ENCODE peak calls at places on chromosomes 3 and 15, in four cellular contexts. M is neural progenitor cell, X is NCI-H510A, R is astrocyte of the hippocampus. H is an unnamed sample.

GRCh38 chr3:62587579-62588031 is 214.3 kb upstream of the FEZF2 start:
- DNase-seq in R (peak), X (no peak), M (no peak), H (peak)

GRCh38 chr15:62404194-62404985 is 239.3 kb upstream of the C2CD4B start:
- DNase-seq in R (no peak), M (no peak), X (no peak), H (no peak)

GRCh38 chr3:145017959-145018358 is 1046.3 kb downstream of the DIPK2A start:
- DNase-seq in R (peak), M (no peak), X (no peak), H (peak)

GRCh38 chr3:58585005-58585786 is 8.0 kb upstream of the FAM107A start:
- DNase-seq in X (peak), R (peak), M (peak), H (peak)

GRCh38 chr3:79461129-79461792 is 306.5 kb downstream of the ROBO1 start:
- DNase-seq in M (no peak), X (no peak), R (peak), H (no peak)

GRCh38 chr3:9767418-9767817 is 2.3 kb downstream of the CAMK1 start:
- DNase-seq in M (no peak), X (no peak), R (no peak), H (no peak)

GRCh38 chr3:190983875-190984274 is 121.4 kb upstream of the GMNC start:
- DNase-seq in M (no peak), R (no peak), X (no peak), H (no peak)

GRCh38 chr3:8603115-8603710 is 41.4 kb downstream of the SSUH2 start:
- DNase-seq in M (no peak), R (no peak), X (no peak), H (no peak)

GRCh38 chr3:149215474-149215873 is 6.2 kb downstream of the CP start:
- DNase-seq in R (peak), X (no peak), M (peak), H (peak)

GRCh38 chr3:116000315-116000714 is 377.0 kb downstream of the GAP43 start:
- DNase-seq in M (no peak), X (no peak), R (peak), H (peak)

GRCh38 chr3:73669268-73669667 is 44.5 kb upstream of the PDZRN3 start:
- DNase-seq in M (no peak), X (no peak), R (no peak), H (no peak)

GRCh38 chr3:187186801-187187421 is 10.4 kb upstream of the RTP1 start:
- DNase-seq in M (no peak), X (no peak), R (peak), H (peak)

GRCh38 chr3:173911446-173911845 is 513.9 kb downstream of the NLGN1 start:
- DNase-seq in R (peak), X (no peak), M (no peak), H (no peak)

GRCh38 chr3:57943525-57944312 is 64.5 kb upstream of the FLNB start:
- DNase-seq in M (no peak), X (no peak), R (no peak), H (no peak)

GRCh38 chr3:49120096-49120437 is 556 bp downstream of the USP19 start:
- DNase-seq in M (no peak), R (peak), X (no peak), H (no peak)

GRCh38 chr3:16907245-16907644 is 22.5 kb downstream of the PLCL2 start:
- DNase-seq in M (no peak), X (no peak), R (peak), H (no peak)

GRCh38 chr3:179526989-179527391 is 35.7 kb upstream of the ACTL6A start:
- DNase-seq in R (peak), M (peak), X (peak), H (peak)

GRCh38 chr15:79943820-79944219 is 27.2 kb downstream of the BCL2A1 start:
- DNase-seq in R (no peak), X (no peak), M (no peak), H (peak)

GRCh38 chr3:159817571-159817970 is 171.1 kb upstream of the IL12A start:
- DNase-seq in R (no peak), X (no peak), M (peak), H (no peak)

GRCh38 chr3:63867225-63867624 is 3.6 kb downstream of the ATXN7 start:
- DNase-seq in X (no peak), R (no peak), M (no peak), H (no peak)

GRCh38 chr15:25175033-25175788 is 220.4 kb downstream of the SNRPN start:
- DNase-seq in X (no peak), M (no peak), R (no peak), H (no peak)

GRCh38 chr3:43695443-43695842 is 4.7 kb downstream of the ABHD5 start:
- DNase-seq in M (no peak), R (no peak), X (no peak), H (no peak)

GRCh38 chr15:93608643-93609148 is 519.7 kb upstream of the RGMA start:
- DNase-seq in R (no peak), X (no peak), M (no peak), H (no peak)

GRCh38 chr3:187044871-187045552 is 94.3 kb downstream of the RPL39L start:
- DNase-seq in M (no peak), X (no peak), R (no peak), H (no peak)

GRCh38 chr3:134419214-134419965 is 45.1 kb upstream of the AMOTL2 start:
- DNase-seq in R (no peak), X (peak), M (no peak), H (no peak)

GRCh38 chr3:38669668-38670067 is 20.2 kb upstream of the SCN5A start:
- DNase-seq in X (no peak), M (no peak), R (no peak), H (no peak)

GRCh38 chr3:56825579-56826438 is 24.1 kb upstream of the ARHGEF3 start:
- DNase-seq in X (no peak), M (peak), R (no peak), H (no peak)

GRCh38 chr3:98329392-98330124 is 24.1 kb upstream of the OR5K4 start:
- DNase-seq in M (peak), R (peak), X (no peak), H (peak)

GRCh38 chr3:69085543-69086132 is 901 bp downstream of the ARL6IP5 start:
- DNase-seq in R (peak), X (no peak), M (peak), H (no peak)

GRCh38 chr3:100928638-100929428 is 64.4 kb downstream of the ABI3BP start:
- DNase-seq in M (no peak), X (no peak), R (peak), H (no peak)

GRCh38 chr3:128917291-128917690 is 37.9 kb downstream of the ACAD9 start:
- DNase-seq in M (no peak), X (no peak), R (no peak), H (no peak)

GRCh38 chr3:106428565-106428994 is 559.8 kb upstream of the CBLB start:
- DNase-seq in R (peak), X (no peak), M (no peak), H (peak)

GRCh38 chr3:171309906-171310359 is 150.3 kb downstream of the TNIK start:
- DNase-seq in X (no peak), M (no peak), R (peak), H (peak)

GRCh38 chr15:65960586-65960985 is 91.3 kb downstream of the RAB11A start:
- DNase-seq in X (no peak), R (no peak), M (no peak), H (no peak)